ENCODE peak calls at places on chromosomes 16 and 17, in nine cellular contexts. Y is T-helper 2 cell, T is astrocyte of the spinal cord, K is NT2/D1, V is hippocampal formation, X is testis, U is cardiac fibroblast, I is Daoy, S is ecto neural progenitor cell. E is an unnamed sample.

GRCh38 chr17:4201231-4201630 is 58.2 kb downstream of the CYB5D2 start:
- DNase-seq in Y (no peak), T (no peak), K (no peak), V (no peak), X (no peak), U (peak), I (no peak), S (no peak), E (no peak)

GRCh38 chr17:37752482-37752881 is 7.6 kb upstream of the HNF1B start:
- DNase-seq in Y (no peak), T (peak), K (no peak), V (no peak), X (no peak), U (peak), I (peak), S (no peak), E (peak)

GRCh38 chr17:35373532-35373983 is at the start of gene SLFN11:
- DNase-seq in Y (peak), T (peak), K (no peak), V (peak), X (peak), U (peak), I (peak), S (peak), E (no peak)

GRCh38 chr16:31476305-31477219 is 4.6 kb downstream of the TGFB1I1 start:
- DNase-seq in Y (peak), T (no peak), K (no peak), V (peak), X (peak), U (no peak), I (no peak), S (peak), E (peak)

GRCh38 chr16:68344252-68344651 is 33.4 kb downstream of the PRMT7 start:
- DNase-seq in Y (no peak), T (no peak), K (no peak), V (no peak), X (peak), U (no peak), I (no peak), S (no peak), E (no peak)

GRCh38 chr16:77219437-77219836 is 20.2 kb downstream of the SYCE1L start:
- DNase-seq in Y (no peak), T (no peak), K (no peak), V (no peak), X (no peak), U (no peak), I (no peak), S (no peak), E (no peak)

GRCh38 chr16:52561910-52562741 is 15.2 kb upstream of the TOX3 start:
- DNase-seq in Y (no peak), T (no peak), K (no peak), V (no peak), X (no peak), U (no peak), I (no peak), S (no peak), E (no peak)

GRCh38 chr16:23013484-23013883 is 135.8 kb downstream of the USP31 start:
- DNase-seq in Y (no peak), T (no peak), K (peak), V (no peak), X (no peak), U (peak), I (no peak), S (no peak), E (no peak)

GRCh38 chr16:76487411-76488064 is 210.3 kb downstream of the CNTNAP4 start:
- DNase-seq in Y (no peak), T (no peak), K (no peak), V (no peak), X (no peak), U (no peak), I (no peak), S (no peak), E (no peak)

GRCh38 chr16:11024333-11025053 is 80.1 kb downstream of the CLEC16A start:
- DNase-seq in Y (no peak), T (no peak), K (no peak), V (no peak), X (no peak), U (no peak), I (no peak), S (no peak), E (peak)

GRCh38 chr17:28967240-28968135 is 16.2 kb upstream of the PHF12 start:
- DNase-seq in Y (no peak), T (no peak), K (no peak), V (no peak), X (no peak), U (no peak), I (no peak), S (peak), E (no peak)

GRCh38 chr17:66466933-66467367 is 164.5 kb downstream of the PRKCA start:
- DNase-seq in Y (no peak), T (peak), K (no peak), V (no peak), X (no peak), U (peak), I (peak), S (no peak), E (peak)

GRCh38 chr16:72036098-72036497 is 18.2 kb upstream of the HP start:
- DNase-seq in Y (no peak), T (no peak), K (no peak), V (no peak), X (no peak), U (no peak), I (no peak), S (no peak), E (no peak)

GRCh38 chr17:66725956-66726355 is 109.0 kb upstream of the CACNG5 start:
- DNase-seq in Y (no peak), T (no peak), K (no peak), V (no peak), X (no peak), U (no peak), I (no peak), S (no peak), E (no peak)

GRCh38 chr16:24499193-24499814 is 40.1 kb upstream of the RBBP6 start:
- DNase-seq in Y (no peak), T (no peak), K (no peak), V (peak), X (peak), U (peak), I (peak), S (peak), E (peak)

GRCh38 chr17:5888811-5889210 is 181.4 kb upstream of the WSCD1 start:
- DNase-seq in Y (no peak), T (peak), K (no peak), V (no peak), X (no peak), U (no peak), I (peak), S (no peak), E (no peak)

GRCh38 chr17:11901901-11902300 is 95.4 kb downstream of the ZNF18 start:
- DNase-seq in Y (no peak), T (no peak), K (no peak), V (no peak), X (no peak), U (no peak), I (peak), S (no peak), E (no peak)

E was measured in Caki2.